ENCODE peak calls at places on chromosomes 2 and 18, in ten cellular contexts. S, U, O, Y, W, D, J, F, M and K are unnamed samples.

GRCh38 chr2:24009680-24010476 is at the start of gene MFSD2B:
- DNase-seq in S (no peak), U (no peak), J (no peak), Y (no peak), F (no peak), W (peak), O (no peak), D (no peak), M (no peak), K (no peak)

GRCh38 chr2:88831792-88832248 is 140.3 kb downstream of the RPIA start:
- DNase-seq in U (peak), J (peak), F (peak), Y (no peak), O (peak), D (no peak), S (peak), W (peak), M (peak), K (peak)

GRCh38 chr2:51219468-51219867 is 187.5 kb upstream of the NRXN1 start:
- DNase-seq in W (no peak), S (peak), D (no peak), Y (no peak), J (no peak), F (no peak), O (peak), M (no peak), U (no peak), K (peak)

GRCh38 chr2:191804711-191805230 is 42.1 kb downstream of the CAVIN2 start:
- DNase-seq in F (peak), M (no peak), Y (no peak), U (no peak), D (no peak), O (no peak), J (no peak), S (no peak), W (no peak), K (no peak)

GRCh38 chr2:42812899-42813479 is 20.6 kb upstream of the HAAO start:
- DNase-seq in S (peak), M (no peak), Y (no peak), O (peak), F (peak), W (peak), J (no peak), D (no peak), U (peak), K (peak)

GRCh38 chr2:84904151-84904550 is 1.3 kb upstream of the TMSB10 start:
- DNase-seq in U (no peak), D (no peak), M (no peak), W (no peak), J (peak), O (no peak), Y (no peak), S (no peak), F (no peak), K (no peak)

GRCh38 chr18:79867666-79868065 is 69.9 kb downstream of the KCNG2 start:
- DNase-seq in W (no peak), J (no peak), O (no peak), U (no peak), M (no peak), D (no peak), S (no peak), F (no peak), Y (no peak), K (no peak)

GRCh38 chr2:239313251-239313650 is 87.6 kb downstream of the HDAC4 start:
- DNase-seq in S (no peak), O (no peak), F (no peak), M (peak), D (peak), Y (no peak), W (no peak), J (no peak), U (no peak), K (no peak)

GRCh38 chr18:69998523-69998987 is 50.9 kb upstream of the CD226 start:
- DNase-seq in J (no peak), M (no peak), F (no peak), Y (no peak), D (no peak), O (no peak), U (no peak), W (no peak), S (no peak), K (no peak)

GRCh38 chr2:212424090-212424489 is 114.5 kb downstream of the ERBB4 start:
- DNase-seq in D (no peak), Y (no peak), S (no peak), U (no peak), F (no peak), J (no peak), M (no peak), W (no peak), O (no peak), K (peak)

GRCh38 chr2:223954401-223954800 is 2.9 kb upstream of the MRPL44 start:
- DNase-seq in F (peak), M (no peak), J (no peak), U (no peak), D (no peak), W (peak), O (peak), Y (no peak), S (peak), K (peak)

GRCh38 chr2:95359035-95359434 is 43.5 kb upstream of the FAHD2A start:
- DNase-seq in S (peak), Y (no peak), W (peak), J (no peak), D (no peak), F (peak), U (no peak), M (no peak), O (peak), K (peak)

GRCh38 chr2:44715671-44716077 is 225.8 kb upstream of the SIX3 start:
- DNase-seq in M (no peak), U (peak), W (peak), O (peak), F (peak), D (no peak), Y (no peak), S (peak), J (no peak), K (peak)

GRCh38 chr2:160608525-160609085 is 115.0 kb upstream of the RBMS1 start:
- DNase-seq in U (no peak), Y (no peak), D (no peak), J (no peak), S (no peak), F (no peak), W (peak), M (no peak), O (no peak), K (no peak)

GRCh38 chr2:102489646-102490045 is 16.6 kb downstream of the SLC9A4 start:
- DNase-seq in W (no peak), Y (no peak), J (peak), U (no peak), O (no peak), M (no peak), S (no peak), D (no peak), F (no peak), K (no peak)

GRCh38 chr2:136282238-136282775 is 164.4 kb upstream of the CXCR4 start:
- DNase-seq in D (no peak), O (no peak), F (no peak), S (no peak), U (no peak), Y (no peak), M (no peak), J (no peak), W (no peak), K (no peak)

GRCh38 chr2:98458207-98458606 is 13.5 kb downstream of the INPP4A start:
- DNase-seq in Y (peak), O (peak), U (no peak), W (no peak), F (peak), D (no peak), M (no peak), S (peak), J (peak), K (peak)

GRCh38 chr18:45731706-45732105 is 7.7 kb downstream of the SLC14A1 start:
- DNase-seq in M (no peak), W (no peak), S (no peak), F (peak), J (no peak), D (no peak), U (no peak), Y (no peak), O (no peak), K (no peak)

GRCh38 chr18:38563396-38563980 is 997.9 kb upstream of the CELF4 start:
- DNase-seq in F (no peak), W (peak), M (no peak), S (no peak), O (no peak), U (no peak), J (peak), Y (no peak), D (no peak), K (no peak)

GRCh38 chr18:13558132-13558531 is 168.2 kb downstream of the FAM210A start:
- DNase-seq in M (peak), D (peak), U (peak), S (peak), Y (peak), O (peak), F (peak), J (peak), W (peak), K (peak)

GRCh38 chr18:67621025-67621713 is 104.6 kb upstream of the DSEL start:
- DNase-seq in Y (no peak), O (no peak), M (no peak), S (no peak), W (no peak), U (no peak), J (no peak), F (no peak), D (no peak), K (no peak)

GRCh38 chr18:36499938-36500337 is 202.4 kb downstream of the FHOD3 start:
- DNase-seq in Y (no peak), J (peak), F (no peak), W (no peak), U (no peak), D (no peak), O (peak), M (no peak), S (peak), K (no peak)

GRCh38 chr2:88016948-88017779 is 817 bp upstream of the RNU2-63P start:
- DNase-seq in Y (no peak), S (no peak), D (no peak), F (no peak), O (no peak), M (peak), U (peak), W (no peak), J (peak), K (no peak)

GRCh38 chr2:176138526-176139169 is 9.1 kb downstream of the HOXD8 start:
- DNase-seq in S (no peak), U (no peak), J (no peak), F (peak), D (no peak), W (no peak), O (no peak), Y (no peak), M (no peak), K (no peak)

GRCh38 chr2:195570329-195570728 is 86.7 kb upstream of the SLC39A10 start:
- DNase-seq in S (no peak), D (no peak), W (no peak), M (no peak), F (no peak), J (no peak), O (peak), Y (no peak), U (no peak), K (no peak)

GRCh38 chr2:41832218-41832617 is 215.6 kb upstream of the PKDCC start:
- DNase-seq in J (no peak), W (no peak), O (no peak), M (no peak), U (no peak), D (no peak), S (no peak), F (no peak), Y (no peak), K (no peak)

GRCh38 chr2:169395821-169396374 is 33.6 kb upstream of the LRP2 start:
- DNase-seq in Y (no peak), O (no peak), U (no peak), M (no peak), F (no peak), J (no peak), W (no peak), S (no peak), D (no peak), K (no peak)

GRCh38 chr2:8003462-8004075 is 678.3 kb upstream of the ID2 start:
- DNase-seq in U (no peak), J (no peak), O (peak), D (no peak), Y (no peak), W (peak), M (no peak), F (peak), S (peak), K (peak)

GRCh38 chr18:57242285-57242684 is 95.4 kb downstream of the BOD1L2 start:
- DNase-seq in O (no peak), U (no peak), W (no peak), D (no peak), S (no peak), F (no peak), M (no peak), J (no peak), Y (no peak), K (no peak)

GRCh38 chr2:98822301-98823164 is 91.6 kb upstream of the MGAT4A start:
- DNase-seq in Y (peak), D (peak), S (no peak), J (peak), F (no peak), O (no peak), W (peak), U (no peak), M (peak), K (no peak)

GRCh38 chr2:196480653-196481322 is 158.7 kb upstream of the CCDC150 start:
- DNase-seq in O (no peak), W (peak), S (no peak), Y (no peak), D (no peak), M (no peak), J (no peak), U (no peak), F (peak), K (no peak)

GRCh38 chr18:48949051-48949605 is 1.6 kb downstream of the SMAD7 start:
- DNase-seq in S (peak), O (no peak), Y (peak), D (no peak), J (peak), U (peak), M (peak), W (no peak), F (no peak), K (no peak)

GRCh38 chr18:48947102-48947501 is 3.7 kb downstream of the SMAD7 start:
- DNase-seq in S (peak), F (no peak), M (no peak), O (no peak), U (no peak), D (no peak), Y (no peak), J (no peak), W (no peak), K (no peak)

GRCh38 chr18:48949606-48950535 is 894 bp downstream of the SMAD7 start:
- DNase-seq in S (peak), D (no peak), M (peak), F (no peak), J (peak), W (peak), O (peak), U (peak), Y (peak), K (peak)

GRCh38 chr18:48947583-48947982 is 3.2 kb downstream of the SMAD7 start:
- DNase-seq in F (no peak), U (no peak), M (no peak), Y (no peak), O (no peak), W (no peak), S (peak), D (no peak), J (no peak), K (peak)

GRCh38 chr18:48948112-48949050 is 2.4 kb downstream of the SMAD7 start:
- DNase-seq in S (peak), W (peak), J (peak), F (no peak), M (peak), D (no peak), O (peak), Y (peak), U (peak), K (peak)
- TF ChIP-seq CTCF in S (no peak), W (no peak), J (no peak), F (no peak), M (peak), D (no peak), O (no peak), Y (no peak), U (no peak), K (no peak)

GRCh38 chr18:10015941-10016819 is 102.4 kb downstream of the VAPA start:
- DNase-seq in O (peak), W (peak), U (peak), Y (no peak), M (no peak), J (no peak), F (peak), D (no peak), S (peak), K (peak)
- TF ChIP-seq CTCF in O (peak), W (peak), U (peak), Y (no peak), M (no peak), J (no peak), F (peak), D (no peak), S (peak), K (peak)

GRCh38 chr2:177265386-177265690 is 811 bp upstream of the NFE2L2 start:
- DNase-seq in Y (no peak), S (no peak), M (no peak), F (peak), W (peak), D (no peak), U (no peak), J (peak), O (peak), K (no peak)
- TF ChIP-seq CTCF in Y (peak), S (peak), M (peak), F (peak), W (peak), D (no peak), U (peak), J (no peak), O (peak), K (peak)

GRCh38 chr2:64404002-64404731 is 49.8 kb upstream of the LGALSL start:
- DNase-seq in M (peak), U (no peak), Y (no peak), W (peak), J (no peak), D (peak), F (peak), O (peak), S (peak), K (peak)

GRCh38 chr2:64401501-64401880 is 52.5 kb upstream of the LGALSL start:
- DNase-seq in S (no peak), D (no peak), M (no peak), J (no peak), U (peak), W (no peak), Y (no peak), F (no peak), O (no peak), K (no peak)

GRCh38 chr2:64403426-64403825 is 50.5 kb upstream of the LGALSL start:
- DNase-seq in F (no peak), U (no peak), O (no peak), D (no peak), Y (no peak), S (no peak), J (no peak), W (no peak), M (no peak), K (no peak)

GRCh38 chr2:64404743-64405142 is 49.2 kb upstream of the LGALSL start:
- DNase-seq in M (peak), W (peak), F (peak), U (no peak), O (no peak), D (no peak), S (peak), J (no peak), Y (no peak), K (peak)

GRCh38 chr2:64402876-64403275 is 51.1 kb upstream of the LGALSL start:
- DNase-seq in D (no peak), S (peak), M (no peak), F (peak), J (no peak), Y (no peak), O (peak), U (no peak), W (peak), K (peak)
- TF ChIP-seq CTCF in D (no peak), S (peak), M (no peak), F (no peak), J (no peak), Y (no peak), O (no peak), U (peak), W (no peak), K (peak)

GRCh38 chr2:62424899-62425298 is 81.1 kb downstream of the TMEM17 start:
- DNase-seq in F (no peak), U (no peak), Y (no peak), J (no peak), D (no peak), O (no peak), W (no peak), S (no peak), M (no peak), K (no peak)
- TF ChIP-seq CTCF in F (no peak), U (no peak), Y (no peak), J (no peak), D (no peak), O (no peak), W (no peak), S (no peak), M (no peak), K (no peak)

GRCh38 chr2:240431663-240432424 is 3.6 kb upstream of the GPC1 start:
- DNase-seq in D (peak), O (no peak), F (no peak), W (no peak), Y (no peak), U (peak), J (no peak), M (peak), S (no peak), K (no peak)
- TF ChIP-seq CTCF in D (no peak), O (no peak), F (no peak), W (no peak), Y (no peak), U (no peak), J (no peak), M (no peak), S (no peak), K (no peak)

DNA sequence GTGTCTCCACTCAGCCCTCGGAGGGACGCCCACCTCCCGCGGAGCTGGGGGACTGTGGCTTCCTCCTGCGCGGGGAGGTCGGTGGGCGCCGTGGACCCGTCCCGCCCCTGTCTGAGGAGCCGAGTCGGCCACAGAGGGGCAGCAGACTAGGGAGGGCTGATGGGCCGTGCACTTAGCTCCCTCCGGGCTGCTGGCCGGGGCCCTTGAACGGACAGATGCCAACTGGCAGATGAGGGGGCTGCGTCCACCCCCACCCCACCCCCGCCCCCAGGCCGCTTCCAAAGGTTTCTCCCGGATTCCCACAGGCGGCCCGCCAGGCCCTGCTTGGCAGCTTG is 10.4 kb upstream of the UBE2F start:
- DNase-seq in D (no peak), O (no peak), S (no peak), W (no peak), F (no peak), Y (no peak), J (no peak), M (no peak), U (no peak), K (no peak)
- TF ChIP-seq CTCF in D (no peak), O (peak), S (no peak), W (no peak), F (no peak), Y (no peak), J (no peak), M (no peak), U (no peak), K (no peak)

GRCh38 chr2:86370579-86370978 is 33.2 kb upstream of the REEP1 start:
- DNase-seq in Y (no peak), F (no peak), O (no peak), U (no peak), D (no peak), S (no peak), W (no peak), M (no peak), J (no peak), K (no peak)

GRCh38 chr2:86367501-86367778 is 30.0 kb upstream of the REEP1 start:
- DNase-seq in W (no peak), S (no peak), U (no peak), M (no peak), Y (no peak), J (no peak), O (no peak), D (no peak), F (no peak), K (no peak)

GRCh38 chr2:86366651-86367500 is 29.4 kb upstream of the REEP1 start:
- DNase-seq in Y (no peak), J (no peak), M (no peak), F (no peak), S (no peak), O (no peak), U (no peak), W (no peak), D (no peak), K (no peak)

GRCh38 chr2:86371482-86372002 is 34.1 kb upstream of the REEP1 start:
- DNase-seq in U (no peak), M (no peak), F (no peak), O (no peak), Y (no peak), S (no peak), D (no peak), J (no peak), W (no peak), K (no peak)

GRCh38 chr2:86368181-86368824 is 30.9 kb upstream of the REEP1 start:
- DNase-seq in W (peak), J (peak), U (peak), F (peak), D (peak), Y (peak), S (peak), O (peak), M (peak), K (peak)
- TF ChIP-seq CTCF in W (peak), J (peak), U (peak), F (peak), D (peak), Y (peak), S (peak), O (peak), M (peak), K (peak)